ENCODE peak calls at places on chromosomes 7 and 10, in seven cellular contexts. One of them, this sample, is unnamed.
A peak's percentile ranks its signal among the peaks of the same experiment; 100 is the strongest.

GRCh38 chr7:134031835-134032617 is 95.1 kb upstream of the LRGUK start:
- DNase-seq in A549: no peak
- DNase-seq in breast epithelium: no peak
- DNase-seq in mesenchymal stem cell: no peak
- DNase-seq in OCI-LY7: no peak
- DNase-seq in ascending aorta: no peak
- DNase-seq in IMR-90: peak; percentile 4
- DNase-seq in this sample: no peak

GRCh38 chr7:101838837-101839483 is 21.5 kb downstream of the CUX1 start:
- DNase-seq in A549: no peak
- DNase-seq in breast epithelium: no peak
- DNase-seq in mesenchymal stem cell: no peak
- DNase-seq in OCI-LY7: no peak
- DNase-seq in ascending aorta: no peak
- DNase-seq in IMR-90: no peak
- DNase-seq in this sample: no peak

GRCh38 chr10:17836917-17837316 is 27.8 kb downstream of the MRC1 start:
- DNase-seq in A549: peak; percentile 25
- DNase-seq in breast epithelium: no peak
- DNase-seq in mesenchymal stem cell: peak; percentile 61
- DNase-seq in OCI-LY7: no peak
- DNase-seq in ascending aorta: no peak
- DNase-seq in IMR-90: peak; percentile 62
- DNase-seq in this sample: no peak

GRCh38 chr7:117600912-117601311 is 121.1 kb downstream of the CFTR start:
- DNase-seq in A549: no peak
- DNase-seq in breast epithelium: no peak
- DNase-seq in mesenchymal stem cell: no peak
- DNase-seq in OCI-LY7: no peak
- DNase-seq in ascending aorta: no peak
- DNase-seq in IMR-90: no peak
- DNase-seq in this sample: no peak

GRCh38 chr7:8638076-8638475 is 204.7 kb downstream of the NXPH1 start:
- DNase-seq in A549: no peak
- DNase-seq in breast epithelium: no peak
- DNase-seq in mesenchymal stem cell: no peak
- DNase-seq in OCI-LY7: no peak
- DNase-seq in ascending aorta: no peak
- DNase-seq in IMR-90: no peak
- DNase-seq in this sample: no peak

GRCh38 chr7:93575555-93576397 is 1.3 kb upstream of the CALCR start:
- DNase-seq in A549: peak; percentile 4
- DNase-seq in breast epithelium: no peak
- DNase-seq in mesenchymal stem cell: no peak
- DNase-seq in OCI-LY7: no peak
- DNase-seq in ascending aorta: no peak
- DNase-seq in IMR-90: no peak
- DNase-seq in this sample: no peak

GRCh38 chr7:12820777-12821176 is 133.3 kb downstream of the ARL4A start:
- DNase-seq in A549: no peak
- DNase-seq in breast epithelium: no peak
- DNase-seq in mesenchymal stem cell: no peak
- DNase-seq in OCI-LY7: no peak
- DNase-seq in ascending aorta: no peak
- DNase-seq in IMR-90: no peak
- DNase-seq in this sample: no peak

GRCh38 chr10:17838080-17838634 is 29.0 kb downstream of the MRC1 start:
- DNase-seq in A549: no peak
- DNase-seq in breast epithelium: no peak
- DNase-seq in mesenchymal stem cell: no peak
- DNase-seq in OCI-LY7: no peak
- DNase-seq in ascending aorta: no peak
- DNase-seq in IMR-90: no peak
- DNase-seq in this sample: no peak

GRCh38 chr7:88399036-88399435 is 92.3 kb upstream of the STEAP4 start:
- DNase-seq in A549: no peak
- DNase-seq in breast epithelium: no peak
- DNase-seq in mesenchymal stem cell: no peak
- DNase-seq in OCI-LY7: no peak
- DNase-seq in ascending aorta: no peak
- DNase-seq in IMR-90: no peak
- DNase-seq in this sample: no peak

GRCh38 chr10:67602268-67602950 is 93.6 kb downstream of the CTNNA3 start:
- DNase-seq in A549: no peak
- DNase-seq in breast epithelium: no peak
- DNase-seq in mesenchymal stem cell: peak; percentile 25
- DNase-seq in OCI-LY7: no peak
- DNase-seq in ascending aorta: no peak
- DNase-seq in IMR-90: peak; percentile 96
- DNase-seq in this sample: no peak

GRCh38 chr7:115965241-115965640 is 65.3 kb downstream of the TFEC start:
- DNase-seq in A549: no peak
- DNase-seq in breast epithelium: no peak
- DNase-seq in mesenchymal stem cell: peak; percentile 8
- DNase-seq in OCI-LY7: no peak
- DNase-seq in ascending aorta: no peak
- DNase-seq in IMR-90: no peak
- DNase-seq in this sample: no peak

GRCh38 chr10:89090760-89091455 is 100.3 kb downstream of the FAS start:
- DNase-seq in A549: no peak
- DNase-seq in breast epithelium: no peak
- DNase-seq in mesenchymal stem cell: peak; percentile 61
- DNase-seq in OCI-LY7: no peak
- DNase-seq in ascending aorta: no peak
- DNase-seq in IMR-90: peak; percentile 36
- DNase-seq in this sample: no peak

GRCh38 chr10:73247509-73248258 is 629 bp upstream of the DNAJC9 start:
- DNase-seq in A549: no peak
- DNase-seq in breast epithelium: no peak
- DNase-seq in mesenchymal stem cell: peak; percentile 20
- DNase-seq in OCI-LY7: peak; percentile 34
- DNase-seq in ascending aorta: no peak
- DNase-seq in IMR-90: peak; percentile 33
- DNase-seq in this sample: no peak

GRCh38 chr10:130043491-130043890 is 67.1 kb downstream of the C10orf143 start:
- DNase-seq in A549: no peak
- DNase-seq in breast epithelium: peak; percentile 9
- DNase-seq in mesenchymal stem cell: no peak
- DNase-seq in OCI-LY7: no peak
- DNase-seq in ascending aorta: no peak
- DNase-seq in IMR-90: no peak
- DNase-seq in this sample: no peak

GRCh38 chr10:108393111-108393510 is 1228.6 kb upstream of the SORCS1 start:
- DNase-seq in A549: no peak
- DNase-seq in breast epithelium: no peak
- DNase-seq in mesenchymal stem cell: no peak
- DNase-seq in OCI-LY7: no peak
- DNase-seq in ascending aorta: no peak
- DNase-seq in IMR-90: peak; percentile 26
- DNase-seq in this sample: no peak

GRCh38 chr7:95840953-95841950 is 68.9 kb downstream of the DYNC1I1 start:
- DNase-seq in A549: peak; percentile 35
- DNase-seq in breast epithelium: no peak
- DNase-seq in mesenchymal stem cell: peak; percentile 24
- DNase-seq in OCI-LY7: peak; percentile 35
- DNase-seq in ascending aorta: no peak
- DNase-seq in IMR-90: no peak
- DNase-seq in this sample: no peak

GRCh38 chr7:139095194-139095659 is 14.3 kb downstream of the ZC3HAV1 start:
- DNase-seq in A549: no peak
- DNase-seq in breast epithelium: no peak
- DNase-seq in mesenchymal stem cell: no peak
- DNase-seq in OCI-LY7: peak; percentile 90
- DNase-seq in ascending aorta: no peak
- DNase-seq in IMR-90: no peak
- DNase-seq in this sample: peak; percentile 83

GRCh38 chr7:33761440-33762080 is 143.8 kb upstream of the BMPER start:
- DNase-seq in A549: no peak
- DNase-seq in breast epithelium: no peak
- DNase-seq in mesenchymal stem cell: peak; percentile 79
- DNase-seq in OCI-LY7: no peak
- DNase-seq in ascending aorta: no peak
- DNase-seq in IMR-90: no peak
- DNase-seq in this sample: no peak

GRCh38 chr7:20030417-20030816 is 186.8 kb downstream of the MACC1 start:
- DNase-seq in A549: no peak
- DNase-seq in breast epithelium: no peak
- DNase-seq in mesenchymal stem cell: no peak
- DNase-seq in OCI-LY7: no peak
- DNase-seq in ascending aorta: no peak
- DNase-seq in IMR-90: no peak
- DNase-seq in this sample: no peak

GRCh38 chr7:149635561-149636329 is 137.6 kb downstream of the ZNF467 start:
- DNase-seq in A549: peak; percentile 19
- DNase-seq in breast epithelium: no peak
- DNase-seq in mesenchymal stem cell: no peak
- DNase-seq in OCI-LY7: no peak
- DNase-seq in ascending aorta: no peak
- DNase-seq in IMR-90: no peak
- DNase-seq in this sample: no peak

GRCh38 chr7:143407296-143408246 is 1.1 kb downstream of the EPHA1 start:
- DNase-seq in A549: no peak
- DNase-seq in breast epithelium: no peak
- DNase-seq in mesenchymal stem cell: no peak
- DNase-seq in OCI-LY7: no peak
- DNase-seq in ascending aorta: no peak
- DNase-seq in IMR-90: no peak
- DNase-seq in this sample: peak; percentile 47

GRCh38 chr7:48168159-48168558 is 3.1 kb upstream of the ABCA13 start:
- DNase-seq in A549: no peak
- DNase-seq in breast epithelium: no peak
- DNase-seq in mesenchymal stem cell: no peak
- DNase-seq in OCI-LY7: peak; percentile 7
- DNase-seq in ascending aorta: no peak
- DNase-seq in IMR-90: peak; percentile 55
- DNase-seq in this sample: no peak

GRCh38 chr10:49058341-49059255 is 56.7 kb downstream of the VSTM4 start:
- DNase-seq in A549: no peak
- DNase-seq in breast epithelium: no peak
- DNase-seq in mesenchymal stem cell: peak; percentile 18
- DNase-seq in OCI-LY7: no peak
- DNase-seq in ascending aorta: no peak
- DNase-seq in IMR-90: no peak
- DNase-seq in this sample: no peak

GRCh38 chr10:43854042-43854441 is 205.4 kb upstream of the ZNF32 start:
- DNase-seq in A549: no peak
- DNase-seq in breast epithelium: no peak
- DNase-seq in mesenchymal stem cell: peak; percentile 87
- DNase-seq in OCI-LY7: no peak
- DNase-seq in ascending aorta: no peak
- DNase-seq in IMR-90: peak; percentile 22
- DNase-seq in this sample: no peak

GRCh38 chr7:23712368-23713284 is 2.6 kb downstream of the STK31 start:
- DNase-seq in A549: peak; percentile 54
- DNase-seq in breast epithelium: no peak
- DNase-seq in mesenchymal stem cell: peak; percentile 67
- DNase-seq in OCI-LY7: peak; percentile 67
- DNase-seq in ascending aorta: no peak
- DNase-seq in IMR-90: peak; percentile 78
- DNase-seq in this sample: no peak

GRCh38 chr10:75404335-75405200 is 3.0 kb upstream of the ZNF503 start:
- DNase-seq in A549: no peak
- DNase-seq in breast epithelium: peak; percentile 54
- DNase-seq in mesenchymal stem cell: no peak
- DNase-seq in OCI-LY7: no peak
- DNase-seq in ascending aorta: no peak
- DNase-seq in IMR-90: no peak
- DNase-seq in this sample: no peak

GRCh38 chr10:11870461-11870780 is 47.3 kb downstream of the PROSER2 start:
- DNase-seq in A549: no peak
- DNase-seq in breast epithelium: no peak
- DNase-seq in mesenchymal stem cell: no peak
- DNase-seq in OCI-LY7: no peak
- DNase-seq in ascending aorta: no peak
- DNase-seq in IMR-90: no peak
- DNase-seq in this sample: no peak
- H3K4me3 ChIP-seq in A549: no peak overlapping the region
- H3K4me3 ChIP-seq in breast epithelium: peak overlapping the region; percentile 34
- H3K4me3 ChIP-seq in mesenchymal stem cell: no peak overlapping the region
- H3K4me3 ChIP-seq in OCI-LY7: no peak overlapping the region
- H3K4me3 ChIP-seq in ascending aorta: no peak overlapping the region
- H3K4me3 ChIP-seq in IMR-90: no peak overlapping the region
- H3K4me3 ChIP-seq in this sample: no peak overlapping the region

GRCh38 chr10:69049564-69049955 is 38.3 kb upstream of the SRGN start:
- DNase-seq in A549: no peak
- DNase-seq in breast epithelium: no peak
- DNase-seq in mesenchymal stem cell: no peak
- DNase-seq in OCI-LY7: no peak
- DNase-seq in ascending aorta: no peak
- DNase-seq in IMR-90: no peak
- DNase-seq in this sample: no peak
- H3K4me1 ChIP-seq in A549: no peaks in the 10 kb centered on the region
- H3K4me1 ChIP-seq in breast epithelium: no peaks in the 10 kb centered on the region
- H3K4me1 ChIP-seq in mesenchymal stem cell: peaks cover 2% of the 10 kb centered on the region
- H3K4me1 ChIP-seq in OCI-LY7: peaks cover 2% of the 10 kb centered on the region
- H3K4me1 ChIP-seq in ascending aorta: no peaks in the 10 kb centered on the region
- H3K4me1 ChIP-seq in IMR-90: peaks cover 10% of the 10 kb centered on the region
- H3K4me1 ChIP-seq in this sample: peaks cover 9% of the 10 kb centered on the region

GRCh38 chr7:97733276-97734206 is 1.7 kb downstream of the TAC1 start:
- DNase-seq in A549: no peak
- DNase-seq in breast epithelium: no peak
- DNase-seq in mesenchymal stem cell: no peak
- DNase-seq in OCI-LY7: no peak
- DNase-seq in ascending aorta: no peak
- DNase-seq in IMR-90: no peak
- DNase-seq in this sample: no peak
- H3K4me3 ChIP-seq in A549: peak overlapping the region; percentile 24
- H3K4me3 ChIP-seq in breast epithelium: peak overlapping the region; percentile 46
- H3K4me3 ChIP-seq in mesenchymal stem cell: peak overlapping the region; percentile 16
- H3K4me3 ChIP-seq in OCI-LY7: no peak overlapping the region
- H3K4me3 ChIP-seq in ascending aorta: peak overlapping the region; percentile 26
- H3K4me3 ChIP-seq in IMR-90: no peak overlapping the region
- H3K4me3 ChIP-seq in this sample: no peak overlapping the region

DNA sequence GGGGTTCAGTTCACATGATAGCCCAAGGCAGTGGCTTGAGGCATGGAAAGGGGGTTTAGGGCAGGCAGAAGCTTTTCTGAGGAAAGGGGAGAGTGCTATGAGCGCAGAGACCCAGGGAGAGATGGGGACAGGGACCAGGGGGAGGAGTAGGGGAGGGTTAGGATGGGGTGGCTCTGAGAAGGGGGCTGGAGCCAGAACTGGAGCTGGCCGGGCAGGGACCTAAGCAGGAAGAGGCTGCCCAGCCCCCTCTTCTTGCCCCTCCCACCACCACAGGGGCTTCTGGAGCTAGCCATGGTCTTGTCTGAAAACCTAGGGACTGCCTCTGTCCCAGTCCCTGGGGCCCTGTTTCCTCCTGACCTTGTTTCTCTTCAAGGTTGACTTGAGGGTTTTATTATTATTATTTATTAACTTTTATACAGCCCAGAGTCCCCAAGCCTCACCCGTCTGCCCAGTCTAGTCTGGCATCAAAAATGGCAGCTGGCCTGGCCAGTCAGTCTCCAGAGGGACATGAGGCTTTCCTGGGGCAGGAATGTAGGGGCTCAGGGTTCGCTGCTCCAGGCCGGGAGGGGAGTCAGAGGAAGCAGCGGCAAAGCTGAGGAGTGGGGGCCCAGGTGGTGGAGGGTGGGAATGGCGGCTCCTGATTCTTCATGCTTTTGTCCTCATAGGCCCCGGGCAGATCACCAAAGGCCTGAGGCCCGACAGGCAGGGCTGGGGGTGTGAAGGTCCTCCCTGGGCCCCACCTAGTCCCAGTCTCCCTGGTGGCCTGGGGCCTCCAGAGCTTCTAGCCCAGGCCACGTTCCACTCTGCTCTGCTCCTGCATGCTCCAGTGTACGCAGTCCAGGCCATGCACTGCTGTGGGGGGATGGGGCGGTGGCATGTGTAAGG is 5.7 kb downstream of the TRIM8 start:
- DNase-seq in A549: no peak
- DNase-seq in breast epithelium: no peak
- DNase-seq in mesenchymal stem cell: no peak
- DNase-seq in OCI-LY7: peak; percentile 53
- DNase-seq in ascending aorta: no peak
- DNase-seq in IMR-90: no peak
- DNase-seq in this sample: no peak
- H3K4me1 ChIP-seq in A549: peaks cover 26% of the 10 kb centered on the region
- H3K4me1 ChIP-seq in breast epithelium: peaks cover 10% of the 10 kb centered on the region
- H3K4me1 ChIP-seq in mesenchymal stem cell: peaks cover 69% of the 10 kb centered on the region
- H3K4me1 ChIP-seq in OCI-LY7: peaks cover 73% of the 10 kb centered on the region
- H3K4me1 ChIP-seq in ascending aorta: peaks cover 34% of the 10 kb centered on the region
- H3K4me1 ChIP-seq in IMR-90: peaks cover 40% of the 10 kb centered on the region
- H3K4me1 ChIP-seq in this sample: peaks cover 60% of the 10 kb centered on the region